ENCODE peak calls at places on chromosomes 6 and 20, in four cellular contexts. M is heart right ventricle, P is BE2C, G is IMR-90. R is an unnamed sample. For H3K36me3, the result is how much of the 10 kb centered on the place peaks cover.

GRCh38 chr6:64217721-64218603 is 582.4 kb downstream of the PHF3 start:
- DNase-seq in M (no peak), P (no peak), G (peak), R (peak)

GRCh38 chr6:56714982-56715456 is 72.3 kb upstream of the DST start:
- DNase-seq in M (no peak), P (peak), G (peak), R (peak)

GRCh38 chr6:10384719-10385511 is 30.0 kb downstream of the TFAP2A start:
- DNase-seq in M (no peak), P (no peak), G (no peak), R (no peak)

GRCh38 chr6:118710616-118711015 is 59.2 kb upstream of the CEP85L start:
- DNase-seq in M (no peak), P (no peak), G (no peak), R (no peak)

GRCh38 chr6:170163405-170164170 is 127.3 kb downstream of the DLL1 start:
- DNase-seq in M (no peak), P (no peak), G (no peak), R (no peak)

GRCh38 chr6:8707956-8708772 is 272.8 kb upstream of the SLC35B3 start:
- DNase-seq in M (no peak), P (no peak), G (no peak), R (peak)

GRCh38 chr6:134400941-134401340 is 83.0 kb upstream of the SGK1 start:
- DNase-seq in M (no peak), P (no peak), G (no peak), R (no peak)

GRCh38 chr6:37812835-37813234 is 6.7 kb upstream of the ZFAND3 start:
- DNase-seq in M (no peak), P (no peak), G (no peak), R (no peak)

GRCh38 chr6:133394630-133395029 is 153.5 kb downstream of the EYA4 start:
- DNase-seq in M (no peak), P (no peak), G (no peak), R (no peak)

GRCh38 chr6:115643762-115644161 is 416.9 kb downstream of the FRK start:
- DNase-seq in M (no peak), P (peak), G (peak), R (peak)

GRCh38 chr20:1396702-1397101 is 3.8 kb upstream of the FKBP1A start:
- DNase-seq in M (no peak), P (no peak), G (no peak), R (no peak)

GRCh38 chr20:48769111-48769879 is 58.5 kb downstream of the PREX1 start:
- DNase-seq in M (no peak), P (no peak), G (no peak), R (no peak)

GRCh38 chr6:11096109-11096508 is 2.5 kb downstream of the SMIM13 start:
- DNase-seq in M (no peak), P (peak), G (peak), R (no peak)

GRCh38 chr6:26520088-26520839 is 17.9 kb upstream of the HMGN4 start:
- DNase-seq in M (peak), P (peak), G (no peak), R (no peak)

GRCh38 chr6:116500969-116501433 is 10.4 kb upstream of the CALHM5 start:
- DNase-seq in M (no peak), P (no peak), G (peak), R (no peak)

GRCh38 chr6:122878809-122879208 is 89.8 kb downstream of the SMPDL3A start:
- DNase-seq in M (no peak), P (no peak), G (no peak), R (no peak)

GRCh38 chr6:31882344-31882743 is 3.5 kb upstream of the SLC44A4 start:
- DNase-seq in M (no peak), P (peak), G (peak), R (no peak)

GRCh38 chr20:326645-327031 is 1.3 kb downstream of the SOX12 start:
- DNase-seq in M (no peak), P (peak), G (no peak), R (no peak)

GRCh38 chr6:23736577-23736976 is 389.4 kb upstream of the NRSN1 start:
- DNase-seq in M (no peak), P (no peak), G (no peak), R (no peak)

GRCh38 chr6:31707701-31708100 is 1.0 kb downstream of the LY6G6F start:
- DNase-seq in M (no peak), P (no peak), G (no peak), R (no peak)

GRCh38 chr6:125211352-125211751 is 57.8 kb downstream of the TPD52L1 start:
- DNase-seq in M (no peak), P (no peak), G (no peak), R (no peak)

GRCh38 chr20:32437391-32438074 is 79.4 kb downstream of the ASXL1 start:
- DNase-seq in M (no peak), P (no peak), G (no peak), R (no peak)
- TF ChIP-seq CTCF in M (no peak), P (peak), G (peak), R (peak)

DNA sequence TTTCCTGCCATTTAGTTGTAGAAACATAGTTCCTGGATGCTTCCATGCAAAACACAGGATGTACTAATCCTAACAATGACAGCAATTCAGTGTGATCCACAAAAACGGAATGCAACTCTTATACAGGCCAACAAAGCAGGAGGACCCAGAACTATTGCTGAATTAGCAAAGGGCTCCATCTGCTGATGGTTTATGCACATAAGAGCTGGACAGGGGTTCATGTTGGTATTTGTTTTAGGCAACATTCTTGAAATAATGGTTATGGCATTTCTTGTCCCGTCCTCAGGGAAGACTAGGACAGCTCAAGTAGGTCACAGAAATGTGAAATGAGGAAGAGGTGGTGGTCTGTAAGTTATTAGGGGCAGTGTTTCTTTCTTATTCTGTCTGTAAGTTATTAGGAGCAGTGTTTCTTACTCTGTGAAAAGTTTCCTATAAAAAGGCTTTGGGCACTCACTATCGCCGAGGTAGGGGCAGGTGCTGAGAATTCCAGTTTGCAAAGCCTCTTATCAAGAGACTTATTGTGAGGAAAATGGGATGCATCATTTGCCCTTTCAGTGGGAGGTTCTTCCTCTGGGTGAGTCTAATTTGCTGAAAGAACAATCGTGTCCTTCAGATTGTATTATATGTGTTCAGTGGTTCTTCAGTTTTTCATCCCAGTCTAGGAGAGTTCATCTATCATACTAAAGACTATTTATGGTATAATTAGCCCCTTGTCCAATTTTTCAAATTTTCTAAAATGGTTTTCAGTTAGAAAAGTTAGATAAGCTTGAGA is 171.1 kb downstream of the MCHR2 start:
- DNase-seq in M (peak), P (peak), G (peak), R (peak)
- H3K4me3 ChIP-seq in M (no peak), P (peak), G (peak), R (peak)

DNA sequence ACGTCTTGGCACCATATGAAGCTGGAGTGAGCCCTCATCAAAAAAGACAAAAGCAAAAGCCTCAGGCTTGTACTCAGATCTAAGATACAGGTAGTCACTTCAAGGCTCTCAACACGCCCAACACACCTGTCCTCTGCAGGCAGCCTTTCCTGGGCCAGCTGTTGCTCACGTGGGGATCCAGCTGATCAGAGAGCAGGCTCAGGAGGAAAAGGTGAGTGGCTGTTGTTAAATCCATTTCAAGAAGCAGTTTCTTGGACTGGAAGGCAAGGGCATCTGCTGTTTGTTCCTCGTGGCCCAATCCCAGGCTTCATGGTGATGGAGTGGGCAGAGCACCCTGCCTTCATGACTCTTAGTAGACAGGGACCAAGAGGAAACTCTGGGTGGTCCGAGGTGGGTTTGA is 39.6 kb downstream of the ELMO2 start:
- DNase-seq in M (no peak), P (no peak), G (no peak), R (no peak)
- H3K36me3 ChIP-seq in M (under half), P (under half), G (half or more), R (under half)

GRCh38 chr6:28839443-28840120 is 84.2 kb downstream of the TRIM27 start:
- DNase-seq in M (no peak), P (no peak), G (no peak), R (no peak)

GRCh38 chr6:28838634-28839442 is 84.9 kb downstream of the TRIM27 start:
- DNase-seq in M (peak), P (peak), G (peak), R (peak)

GRCh38 chr6:28838289-28838633 is 85.5 kb downstream of the TRIM27 start:
- DNase-seq in M (peak), P (peak), G (peak), R (peak)

GRCh38 chr6:28841290-28841689 is 82.5 kb downstream of the TRIM27 start:
- DNase-seq in M (no peak), P (peak), G (no peak), R (no peak)
- TF ChIP-seq CTCF in M (no peak), P (no peak), G (no peak), R (no peak)

GRCh38 chr20:63540417-63541186 is 3.4 kb upstream of the PTK6 start:
- DNase-seq in M (no peak), P (peak), G (peak), R (no peak)
- H3K4me3 ChIP-seq in M (no peak), P (no peak), G (no peak), R (no peak)